ENCODE peak calls at places on chromosomes 11 and 22, in four cellular contexts. K, H, W and U are unnamed samples.

GRCh38 chr11:116529681-116530080 is 243.1 kb downstream of the BUD13 start:
- DNase-seq in K (no peak), H (no peak), W (no peak), U (no peak)

GRCh38 chr11:36354221-36355003 is 58.3 kb downstream of the PRR5L start:
- DNase-seq in K (no peak), H (no peak), W (peak; percentile 42), U (peak; percentile 67)

GRCh38 chr11:126265801-126266200 is 2.9 kb downstream of the SRPRA start:
- DNase-seq in K (peak; percentile 8), H (no peak), W (no peak), U (peak; percentile 11)

GRCh38 chr11:34629711-34630110 is 8.8 kb downstream of the EHF start:
- DNase-seq in K (no peak), H (no peak), W (no peak), U (peak; percentile 18)

GRCh38 chr11:126514061-126514713 is 158.7 kb downstream of the ST3GAL4 start:
- DNase-seq in K (no peak), H (no peak), W (no peak), U (no peak)

GRCh38 chr11:102268083-102268984 is 49.0 kb upstream of the BIRC3 start:
- DNase-seq in K (peak; percentile 92), H (peak; percentile 98), W (peak; percentile 17), U (peak; percentile 55)

GRCh38 chr22:41822289-41823057 is 10.4 kb upstream of the SREBF2 start:
- DNase-seq in K (peak; percentile 67), H (peak; percentile 35), W (peak; percentile 47), U (peak; percentile 82)

GRCh38 chr11:8384199-8384821 is 120.6 kb upstream of the LMO1 start:
- DNase-seq in K (no peak), H (peak; percentile 26), W (no peak), U (no peak)

GRCh38 chr11:28674432-28675076 is 566.4 kb downstream of the METTL15 start:
- DNase-seq in K (no peak), H (no peak), W (no peak), U (peak; percentile 67)

GRCh38 chr11:64546600-64546999 is 44.4 kb upstream of the SLC22A12 start:
- DNase-seq in K (no peak), H (no peak), W (no peak), U (no peak)

GRCh38 chr11:64294665-64295289 is 3.7 kb downstream of the KCNK4 start:
- DNase-seq in K (no peak), H (no peak), W (no peak), U (no peak)

GRCh38 chr11:121671276-121672168 is 218.8 kb upstream of the SORL1-AS1 start:
- DNase-seq in K (no peak), H (no peak), W (no peak), U (peak; percentile 49)

GRCh38 chr22:29359469-29359868 is 28.9 kb downstream of the AP1B1 start:
- DNase-seq in K (peak; percentile 28), H (peak; percentile 28), W (no peak), U (peak; percentile 53)

GRCh38 chr22:37636186-37636948 is 3.1 kb upstream of the SH3BP1 start:
- DNase-seq in K (no peak), H (no peak), W (no peak), U (peak; percentile 75)

GRCh38 chr11:76978818-76979217 is 55.4 kb upstream of the B3GNT6 start:
- DNase-seq in K (no peak), H (no peak), W (no peak), U (no peak)

GRCh38 chr11:45083544-45084087 is 62.8 kb upstream of the PRDM11 start:
- DNase-seq in K (peak; percentile 56), H (peak; percentile 33), W (no peak), U (no peak)

GRCh38 chr11:11569936-11570491 is 51.8 kb downstream of the GALNT18 start:
- DNase-seq in K (no peak), H (no peak), W (no peak), U (no peak)

GRCh38 chr11:14908214-14908880 is 16.3 kb upstream of the CYP2R1 start:
- DNase-seq in K (peak; percentile 32), H (peak; percentile 45), W (no peak), U (peak; percentile 34)

GRCh38 chr11:34639545-34639944 is 18.7 kb downstream of the EHF start:
- DNase-seq in K (no peak), H (no peak), W (no peak), U (no peak)

GRCh38 chr11:99370557-99371200 is 349.9 kb downstream of the CNTN5 start:
- DNase-seq in K (no peak), H (no peak), W (no peak), U (peak; percentile 72)

GRCh38 chr22:27776410-27776958 is 25.1 kb downstream of the MN1 start:
- DNase-seq in K (no peak), H (no peak), W (no peak), U (no peak)

GRCh38 chr11:59875856-59876519 is 2.6 kb upstream of the OOSP3 start:
- DNase-seq in K (no peak), H (no peak), W (no peak), U (no peak)

GRCh38 chr22:24950272-24950902 is 2.1 kb upstream of the KIAA1671 start:
- DNase-seq in K (no peak), H (no peak), W (no peak), U (peak; percentile 8)

GRCh38 chr11:131063638-131064037 is 147.4 kb upstream of the SNX19 start:
- DNase-seq in K (no peak), H (no peak), W (no peak), U (no peak)

GRCh38 chr11:56885182-56885581 is 103.5 kb upstream of the OR5AK2 start:
- DNase-seq in K (no peak), H (no peak), W (no peak), U (no peak)

GRCh38 chr11:114832532-114833125 is 154.3 kb downstream of the NXPE2 start:
- DNase-seq in K (no peak), H (no peak), W (no peak), U (no peak)

GRCh38 chr11:63404536-63404935 is 35.0 kb downstream of the SLC22A9 start:
- DNase-seq in K (no peak), H (no peak), W (no peak), U (no peak)

GRCh38 chr11:3381794-3382193 is 2.8 kb upstream of the ZNF195 start:
- DNase-seq in K (no peak), H (no peak), W (no peak), U (no peak)

GRCh38 chr11:47848636-47849155 is 546 bp upstream of the NUP160 start:
- DNase-seq in K (no peak), H (no peak), W (no peak), U (no peak)

GRCh38 chr11:14809466-14809865 is 82.6 kb downstream of the CYP2R1 start:
- DNase-seq in K (no peak), H (no peak), W (no peak), U (peak; percentile 34)

GRCh38 chr11:102849319-102849718 is 5.9 kb upstream of the MMP3 start:
- DNase-seq in K (no peak), H (no peak), W (no peak), U (peak; percentile 45)

GRCh38 chr11:111942826-111943225 is 5.7 kb downstream of the DIXDC1 start:
- DNase-seq in K (no peak), H (no peak), W (no peak), U (peak; percentile 19)
- TF ChIP-seq ELK1 in K (no peak), H (no peak), W (no peak), U (no peak)

GRCh38 chr22:50189184-50189848 is 3.6 kb downstream of the TRABD start:
- DNase-seq in K (no peak), H (no peak), W (no peak), U (no peak)

GRCh38 chr22:50191041-50191740 is 5.5 kb downstream of the TRABD start:
- DNase-seq in K (no peak), H (no peak), W (peak; percentile 85), U (no peak)

GRCh38 chr22:50192056-50192824 is 6.5 kb downstream of the TRABD start:
- DNase-seq in K (no peak), H (no peak), W (no peak), U (peak; percentile 19)

GRCh38 chr22:50189849-50190181 is 4.1 kb downstream of the TRABD start:
- DNase-seq in K (no peak), H (no peak), W (no peak), U (no peak)

DNA sequence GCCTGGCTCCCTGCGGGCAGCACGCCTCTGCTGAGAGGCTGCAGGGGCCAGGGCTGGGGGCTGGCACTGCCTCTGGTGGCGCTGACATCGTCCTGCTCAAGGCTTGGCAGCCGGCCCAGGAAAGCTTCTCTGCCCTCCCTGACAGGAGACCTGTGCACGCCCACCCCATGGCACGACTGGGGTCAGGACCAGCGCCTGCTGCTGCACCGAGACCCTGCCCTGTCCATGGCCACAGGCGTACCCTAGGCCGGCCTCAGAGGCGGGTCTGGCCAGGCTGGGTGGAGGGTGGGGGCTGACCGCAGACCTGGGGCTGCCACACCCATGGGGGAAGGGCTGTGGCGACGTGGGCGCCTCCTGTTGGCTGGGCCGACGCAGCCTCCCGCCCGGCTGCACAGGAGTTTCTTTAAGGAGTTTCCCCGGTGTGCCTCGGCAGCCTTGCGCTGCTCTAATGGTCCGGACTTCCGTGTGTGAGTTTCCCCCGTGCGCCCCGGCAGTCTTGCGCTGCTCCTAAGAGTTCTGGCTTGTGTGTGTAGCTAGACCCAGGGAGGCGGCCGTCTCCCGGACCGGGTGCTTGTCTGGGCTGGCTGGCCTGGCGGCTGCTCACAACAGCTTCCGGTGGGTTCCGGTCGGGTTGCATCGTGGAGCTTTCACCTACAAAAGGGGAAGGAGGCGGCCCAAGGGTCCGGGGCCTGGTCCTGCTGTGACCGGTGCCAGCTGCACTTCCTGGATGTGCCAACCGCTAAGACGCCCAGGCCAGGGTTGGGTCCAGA is 4.7 kb downstream of the TRABD start:
- DNase-seq in K (peak; percentile 68), H (peak; percentile 85), W (peak; percentile 76), U (no peak)
- TF ChIP-seq ELK1 in K (no peak), H (no peak), W (no peak), U (no peak)

GRCh38 chr11:67287355-67288197 is 1.5 kb upstream of the ANKRD13D start:
- DNase-seq in K (no peak), H (no peak), W (no peak), U (no peak)

GRCh38 chr11:67284811-67285540 is 4.1 kb upstream of the ANKRD13D start:
- DNase-seq in K (no peak), H (no peak), W (no peak), U (no peak)

GRCh38 chr11:67283490-67283963 is 5.6 kb upstream of the ANKRD13D start:
- DNase-seq in K (no peak), H (no peak), W (no peak), U (no peak)

GRCh38 chr11:67286621-67287333 is 2.3 kb upstream of the ANKRD13D start:
- DNase-seq in K (no peak), H (no peak), W (no peak), U (no peak)

GRCh38 chr11:67285541-67286498 is 3.3 kb upstream of the ANKRD13D start:
- DNase-seq in K (no peak), H (no peak), W (no peak), U (no peak)
- TF ChIP-seq ELK1 in K (no peak), H (no peak), W (no peak), U (no peak)

DNA sequence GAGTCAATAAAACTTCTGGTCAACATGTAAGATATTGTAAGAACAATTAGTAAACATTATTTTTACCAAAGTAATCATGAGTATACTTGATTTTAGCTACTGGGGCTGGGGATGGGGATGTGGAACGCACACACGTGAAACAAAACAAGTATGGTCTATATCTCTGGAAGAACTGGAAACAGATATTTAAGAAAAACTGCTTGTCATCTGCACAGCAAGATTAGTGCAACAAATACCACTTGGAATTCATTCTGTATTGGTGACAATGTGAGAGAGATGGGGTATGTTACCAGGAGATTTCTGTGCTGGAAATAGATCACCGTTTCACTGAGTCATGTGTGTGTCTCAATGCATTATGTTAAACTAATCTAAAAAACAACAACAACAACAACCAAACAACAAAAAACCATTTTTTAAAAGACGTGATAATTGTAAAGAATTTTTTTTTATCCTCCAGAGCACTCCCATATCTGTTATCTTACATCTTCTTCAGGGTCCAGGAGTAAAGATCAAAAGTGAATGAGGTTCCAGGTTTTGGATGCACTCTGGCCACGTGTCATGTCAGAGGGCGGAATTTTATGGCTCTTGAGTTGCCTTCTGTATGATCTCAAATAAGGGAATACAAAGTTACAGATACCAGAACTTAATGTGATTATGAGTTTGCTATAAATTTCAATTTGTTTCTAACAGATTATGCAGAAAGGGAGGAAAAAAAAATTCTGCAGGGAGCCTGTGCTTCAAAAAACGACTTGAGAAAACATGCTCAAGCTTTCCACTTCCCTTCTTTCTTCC is 153.0 kb downstream of the BBOX1 start:
- DNase-seq in K (no peak), H (no peak), W (no peak), U (no peak)
- TF ChIP-seq ELK1 in K (no peak), H (no peak), W (no peak), U (no peak)